ENCODE peak calls at places on chromosomes 4 and X, in four cellular contexts. One of them, this sample, is unnamed.

GRCh38 chr4:9949573-9949972 is 71.7 kb downstream of the SLC2A9 start:
- DNase-seq in H1: no peak
- DNase-seq in K562: no peak
- DNase-seq in GM12878: no peak
- DNase-seq in this sample: no peak

GRCh38 chr4:144732584-144733130 is 86.7 kb downstream of the HHIP start:
- DNase-seq in K562: no peak
- DNase-seq in H1: no peak
- DNase-seq in GM12878: no peak
- DNase-seq in this sample: peak; percentile 4

GRCh38 chr4:106627071-106627470 is 258.5 kb upstream of the GIMD1 start:
- DNase-seq in K562: no peak
- DNase-seq in H1: no peak
- DNase-seq in GM12878: no peak
- DNase-seq in this sample: no peak

GRCh38 chr4:40980318-40980883 is 230.6 kb downstream of the NSUN7 start:
- DNase-seq in K562: no peak
- DNase-seq in GM12878: no peak
- DNase-seq in H1: no peak
- DNase-seq in this sample: no peak

GRCh38 chr4:140839888-140840790 is 84.0 kb upstream of the TBC1D9 start:
- DNase-seq in K562: no peak
- DNase-seq in H1: no peak
- DNase-seq in GM12878: no peak
- DNase-seq in this sample: peak; percentile 5

GRCh38 chrX:151722241-151722846 is 6.5 kb downstream of the FATE1 start:
- DNase-seq in H1: peak; percentile 43
- DNase-seq in GM12878: no peak
- DNase-seq in K562: peak; percentile 59
- DNase-seq in this sample: no peak

GRCh38 chrX:63058204-63058603 is 292.9 kb downstream of the SPIN4 start:
- DNase-seq in GM12878: peak; percentile 8
- DNase-seq in K562: no peak
- DNase-seq in H1: no peak
- DNase-seq in this sample: no peak

GRCh38 chrX:69062493-69062892 is 102.8 kb downstream of the PJA1 start:
- DNase-seq in K562: no peak
- DNase-seq in H1: no peak
- DNase-seq in GM12878: no peak
- DNase-seq in this sample: no peak

GRCh38 chr4:99324978-99325377 is 3.8 kb upstream of the ADH1B start:
- DNase-seq in K562: no peak
- DNase-seq in H1: no peak
- DNase-seq in GM12878: no peak
- DNase-seq in this sample: peak; percentile 83

GRCh38 chrX:134585446-134585845 is 72.8 kb downstream of the PLAC1 start:
- DNase-seq in H1: no peak
- DNase-seq in GM12878: no peak
- DNase-seq in K562: no peak
- DNase-seq in this sample: no peak

GRCh38 chrX:48854898-48855297 is 19.5 kb upstream of the PCSK1N start:
- DNase-seq in GM12878: no peak
- DNase-seq in K562: no peak
- DNase-seq in H1: no peak
- DNase-seq in this sample: no peak

GRCh38 chrX:56994375-56995270 is 718 bp downstream of the SPIN3 start:
- DNase-seq in K562: peak; percentile 3
- DNase-seq in H1: no peak
- DNase-seq in GM12878: no peak
- DNase-seq in this sample: peak; percentile 13

GRCh38 chr4:83490876-83491450 is 6.1 kb upstream of the ABRAXAS1 start:
- DNase-seq in H1: no peak
- DNase-seq in K562: peak; percentile 68
- DNase-seq in GM12878: no peak
- DNase-seq in this sample: peak; percentile 18

GRCh38 chrX:72716766-72717165 is 2.7 kb upstream of the PHKA1 start:
- DNase-seq in GM12878: no peak
- DNase-seq in H1: no peak
- DNase-seq in K562: no peak
- DNase-seq in this sample: peak; percentile 26

GRCh38 chr4:48033825-48034413 is 17.3 kb downstream of the NIPAL1 start:
- DNase-seq in H1: no peak
- DNase-seq in K562: peak; percentile 32
- DNase-seq in GM12878: no peak
- DNase-seq in this sample: peak; percentile 3
- TF ChIP-seq CHD1 in H1: no peak
- TF ChIP-seq CHD1 in K562: no peak
- TF ChIP-seq CHD1 in GM12878: no peak
- TF ChIP-seq CHD1 in this sample: no peak

GRCh38 chr4:102829803-102830202 is 2.5 kb upstream of the UBE2D3 start:
- DNase-seq in K562: no peak
- DNase-seq in H1: no peak
- DNase-seq in GM12878: no peak
- DNase-seq in this sample: no peak
- H3K4me2 ChIP-seq in K562: peak overlapping the region; percentile 95
- H3K4me2 ChIP-seq in H1: peak overlapping the region; percentile 37
- H3K4me2 ChIP-seq in GM12878: peak overlapping the region; percentile 91
- H3K4me2 ChIP-seq in this sample: no peak overlapping the region

GRCh38 chrX:155767101-155767878 is 113.9 kb upstream of the VAMP7 start:
- DNase-seq in GM12878: peak; percentile 4
- DNase-seq in K562: peak; percentile 68
- DNase-seq in H1: peak; percentile 27
- DNase-seq in this sample: peak; percentile 74
- TF ChIP-seq CHD1 in GM12878: no peak
- TF ChIP-seq CHD1 in K562: no peak
- TF ChIP-seq CHD1 in H1: no peak
- TF ChIP-seq CHD1 in this sample: no peak

GRCh38 chrX:40471965-40472648 is 108.7 kb upstream of the ATP6AP2 start:
- DNase-seq in GM12878: peak; percentile 33
- DNase-seq in H1: no peak
- DNase-seq in K562: peak; percentile 17
- DNase-seq in this sample: peak; percentile 84
- H3K4me2 ChIP-seq in GM12878: peak overlapping the region; percentile 7
- H3K4me2 ChIP-seq in H1: no peak overlapping the region
- H3K4me2 ChIP-seq in K562: peak overlapping the region; percentile 11
- H3K4me2 ChIP-seq in this sample: peak overlapping the region; percentile 32

GRCh38 chrX:29746326-29746725 is 469.0 kb upstream of the MAGEB2 start:
- DNase-seq in K562: no peak
- DNase-seq in H1: no peak
- DNase-seq in GM12878: no peak
- DNase-seq in this sample: peak; percentile 55
- TF ChIP-seq CHD1 in K562: no peak
- TF ChIP-seq CHD1 in H1: no peak
- TF ChIP-seq CHD1 in GM12878: no peak
- TF ChIP-seq CHD1 in this sample: no peak

GRCh38 chr4:38310446-38311043 is 350.3 kb downstream of the PTTG2 start:
- DNase-seq in H1: no peak
- DNase-seq in K562: no peak
- DNase-seq in GM12878: peak; percentile 97
- DNase-seq in this sample: no peak

GRCh38 chr4:38309471-38309870 is 349.3 kb downstream of the PTTG2 start:
- DNase-seq in GM12878: no peak
- DNase-seq in H1: no peak
- DNase-seq in K562: no peak
- DNase-seq in this sample: no peak

GRCh38 chr4:38311495-38311894 is 351.3 kb downstream of the PTTG2 start:
- DNase-seq in K562: no peak
- DNase-seq in GM12878: no peak
- DNase-seq in H1: no peak
- DNase-seq in this sample: no peak

GRCh38 chr4:38306482-38307071 is 346.4 kb downstream of the PTTG2 start:
- DNase-seq in K562: no peak
- DNase-seq in H1: no peak
- DNase-seq in GM12878: peak; percentile 95
- DNase-seq in this sample: no peak

GRCh38 chr4:38308728-38309315 is 348.6 kb downstream of the PTTG2 start:
- DNase-seq in K562: no peak
- DNase-seq in H1: no peak
- DNase-seq in GM12878: no peak
- DNase-seq in this sample: peak; percentile 57
- H3K4me2 ChIP-seq in K562: no peak overlapping the region
- H3K4me2 ChIP-seq in H1: no peak overlapping the region
- H3K4me2 ChIP-seq in GM12878: no peak overlapping the region
- H3K4me2 ChIP-seq in this sample: no peak overlapping the region

DNA sequence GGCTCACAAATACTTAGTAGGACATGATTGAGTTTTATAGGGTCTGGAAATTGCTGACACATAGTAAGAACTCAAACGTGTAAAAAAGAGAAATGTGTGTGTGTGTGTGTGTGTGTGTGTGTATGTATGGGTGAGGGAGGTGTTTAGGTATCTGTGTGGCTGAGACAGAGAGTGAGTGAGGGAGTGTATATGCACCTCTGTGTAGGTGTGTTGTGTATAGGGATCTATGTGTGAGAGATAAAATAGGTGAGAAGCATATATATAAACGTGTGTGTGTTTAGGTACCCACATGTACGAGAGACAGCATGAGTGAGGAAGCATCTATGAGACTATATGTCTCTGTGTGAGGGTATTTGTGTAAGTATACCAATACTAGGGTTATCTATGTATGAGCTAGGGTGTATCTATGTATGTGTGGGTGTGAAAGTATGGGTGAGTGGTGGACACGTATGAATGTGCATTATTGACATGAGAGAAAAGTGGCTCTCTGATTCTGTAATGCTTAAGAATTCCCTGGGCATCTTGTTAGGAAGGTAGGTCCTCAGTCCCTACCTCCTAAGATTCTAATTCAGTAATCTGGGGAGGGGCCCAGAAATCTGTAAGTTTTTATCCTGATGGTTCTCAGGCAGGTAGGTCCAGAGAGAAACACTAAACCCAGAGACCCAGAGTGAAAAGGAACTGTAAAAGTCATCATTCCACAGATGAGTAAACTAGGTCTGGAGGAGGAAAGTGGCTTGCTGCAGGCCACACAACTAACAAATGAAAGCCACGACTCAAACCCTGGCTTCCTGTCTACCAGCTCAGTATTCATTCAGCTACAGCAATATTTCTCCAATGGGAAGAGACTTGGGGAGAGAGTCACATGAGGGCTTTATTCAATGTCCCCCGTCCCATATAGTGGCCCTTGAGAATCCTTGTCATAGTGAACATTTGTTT is 237.0 kb downstream of the IDS start:
- DNase-seq in K562: no peak
- DNase-seq in GM12878: peak; percentile 24
- DNase-seq in H1: no peak
- DNase-seq in this sample: no peak
- TF ChIP-seq CHD1 in K562: no peak
- TF ChIP-seq CHD1 in GM12878: no peak
- TF ChIP-seq CHD1 in H1: no peak
- TF ChIP-seq CHD1 in this sample: no peak

GRCh38 chr4:24477919-24478318 is 106.4 kb downstream of the DHX15 start:
- DNase-seq in H1: no peak
- DNase-seq in GM12878: no peak
- DNase-seq in K562: no peak
- DNase-seq in this sample: peak; percentile 89
- H3K4me2 ChIP-seq in H1: no peak overlapping the region
- H3K4me2 ChIP-seq in GM12878: no peak overlapping the region
- H3K4me2 ChIP-seq in K562: no peak overlapping the region
- H3K4me2 ChIP-seq in this sample: no peak overlapping the region

GRCh38 chrX:30613736-30614135 is 36.2 kb upstream of the TASL start:
- DNase-seq in K562: no peak
- DNase-seq in H1: no peak
- DNase-seq in GM12878: no peak
- DNase-seq in this sample: no peak
- TF ChIP-seq CHD1 in K562: no peak
- TF ChIP-seq CHD1 in H1: no peak
- TF ChIP-seq CHD1 in GM12878: no peak
- TF ChIP-seq CHD1 in this sample: no peak

GRCh38 chr4:74590476-74590875 is 145.5 kb downstream of the AREG start:
- DNase-seq in H1: no peak
- DNase-seq in GM12878: no peak
- DNase-seq in K562: no peak
- DNase-seq in this sample: no peak
- H3K4me2 ChIP-seq in H1: no peak overlapping the region
- H3K4me2 ChIP-seq in GM12878: no peak overlapping the region
- H3K4me2 ChIP-seq in K562: no peak overlapping the region
- H3K4me2 ChIP-seq in this sample: no peak overlapping the region